ENCODE peak calls at places on chromosome 11, in ten cellular contexts. E is HEK293T; X is CD8-positive, alpha-beta memory T cell; C is putamen; K is gastrocnemius medialis; P is nucleus accumbens; J is AG04449; Y is hypothalamus; V is prostate gland; H is OCI-LY7. G is an unnamed sample.

GRCh38 chr11:66189031-66189745 is 79.3 kb upstream of the RAB1B start:
- DNase-seq in J (no peak), H (no peak), Y (no peak), E (no peak), X (no peak), V (peak; percentile 69), P (no peak), K (no peak), C (peak; percentile 25), G (no peak)

GRCh38 chr11:612201-612960 is 3.4 kb downstream of the IRF7 start:
- DNase-seq in Y (no peak), K (peak; percentile 79), P (no peak), V (no peak), E (no peak), C (no peak), X (no peak), J (no peak), H (peak; percentile 24), G (no peak)

GRCh38 chr11:113148076-113148475 is 166.3 kb upstream of the TTC12 start:
- DNase-seq in C (no peak), Y (no peak), V (no peak), K (no peak), H (no peak), X (no peak), J (no peak), E (no peak), P (no peak), G (no peak)

GRCh38 chr11:8671651-8672062 is 10.8 kb downstream of the TRIM66 start:
- DNase-seq in X (no peak), C (peak; percentile 17), Y (no peak), P (no peak), H (no peak), E (no peak), J (no peak), K (no peak), V (no peak), G (no peak)

GRCh38 chr11:112526699-112527410 is 266.2 kb upstream of the PLET1 start:
- DNase-seq in C (no peak), V (no peak), H (no peak), E (no peak), P (no peak), K (no peak), X (no peak), J (no peak), Y (no peak), G (no peak)

GRCh38 chr11:107043242-107043991 is 25.1 kb upstream of the GUCY1A2 start:
- DNase-seq in C (no peak), K (no peak), E (no peak), H (no peak), X (no peak), P (no peak), V (no peak), Y (no peak), J (peak; percentile 93), G (no peak)

GRCh38 chr11:33248416-33248957 is 8.7 kb upstream of the HIPK3 start:
- DNase-seq in J (peak; percentile 56), X (no peak), C (no peak), P (no peak), H (no peak), V (no peak), E (no peak), K (no peak), Y (no peak), G (no peak)

GRCh38 chr11:47469411-47470179 is 20.7 kb upstream of the RAPSN start:
- DNase-seq in X (no peak), E (no peak), Y (no peak), H (no peak), P (no peak), C (no peak), J (no peak), V (no peak), K (no peak), G (no peak)

GRCh38 chr11:79864882-79865281 is 424.1 kb upstream of the TENM4 start:
- DNase-seq in X (no peak), Y (no peak), J (no peak), P (no peak), C (no peak), H (no peak), E (no peak), V (no peak), K (no peak), G (no peak)

GRCh38 chr11:120565436-120566155 is 54.0 kb downstream of the GRIK4 start:
- DNase-seq in C (no peak), H (no peak), X (no peak), Y (no peak), V (no peak), E (no peak), K (no peak), P (no peak), J (no peak), G (no peak)

GRCh38 chr11:102010776-102011500 is 36.3 kb upstream of the CFAP300 start:
- DNase-seq in Y (no peak), H (no peak), C (no peak), K (peak; percentile 5), J (peak; percentile 36), X (no peak), P (no peak), V (peak; percentile 27), E (peak; percentile 62), G (no peak)

GRCh38 chr11:44243633-44244343 is 66.2 kb downstream of the ALX4 start:
- DNase-seq in E (no peak), H (no peak), P (no peak), Y (no peak), V (no peak), C (no peak), J (no peak), K (no peak), X (no peak), G (no peak)

GRCh38 chr11:25038131-25038530 is 541.3 kb downstream of the LUZP2 start:
- DNase-seq in H (no peak), Y (no peak), V (no peak), K (no peak), J (no peak), E (no peak), C (no peak), X (no peak), P (no peak), G (no peak)

GRCh38 chr11:91997178-91997577 is 227.4 kb upstream of the FAT3 start:
- DNase-seq in P (no peak), Y (no peak), E (no peak), K (no peak), V (no peak), C (no peak), H (no peak), X (no peak), J (no peak), G (no peak)